ENCODE peak calls at places on chromosomes 2 and 18, in seven cellular contexts. P, X, Q, I, Z, U and M are unnamed samples.
A peak's percentile ranks its signal among the peaks of the same experiment; 100 is the strongest.

GRCh38 chr2:25123682-25124081 is 44.7 kb downstream of the POMC start:
- DNase-seq in P (no peak), X (no peak), Q (no peak), I (no peak), Z (no peak), U (no peak), M (no peak)

GRCh38 chr2:112150447-112150846 is 12.3 kb downstream of the FBLN7 start:
- DNase-seq in P (peak; percentile 75), X (no peak), Q (peak; percentile 96), I (peak; percentile 73), Z (no peak), U (peak; percentile 95), M (no peak)

GRCh38 chr2:215417400-215417951 is 18.4 kb downstream of the FN1 start:
- DNase-seq in P (peak; percentile 89), X (no peak), Q (no peak), I (no peak), Z (no peak), U (no peak), M (no peak)

GRCh38 chr2:96916156-96917007 is 46.5 kb upstream of the SEMA4C start:
- DNase-seq in P (no peak), X (peak; percentile 50), Q (peak; percentile 52), I (no peak), Z (no peak), U (no peak), M (no peak)

GRCh38 chr2:24352664-24353063 is 7.7 kb downstream of the ITSN2 start:
- DNase-seq in P (no peak), X (no peak), Q (no peak), I (no peak), Z (no peak), U (no peak), M (no peak)

GRCh38 chr18:3002766-3003165 is 10.2 kb downstream of the LPIN2 start:
- DNase-seq in P (no peak), X (no peak), Q (peak; percentile 93), I (no peak), Z (no peak), U (no peak), M (no peak)

GRCh38 chr2:16051046-16051489 is 110.7 kb downstream of the MYCN start:
- DNase-seq in P (no peak), X (no peak), Q (no peak), I (no peak), Z (no peak), U (no peak), M (no peak)

GRCh38 chr2:238107525-238108422 is 7.6 kb downstream of the ESPNL start:
- DNase-seq in P (no peak), X (peak; percentile 44), Q (peak; percentile 15), I (no peak), Z (no peak), U (no peak), M (no peak)

GRCh38 chr2:51734115-51734514 is 702.2 kb upstream of the NRXN1 start:
- DNase-seq in P (no peak), X (no peak), Q (no peak), I (peak; percentile 69), Z (no peak), U (peak; percentile 71), M (no peak)

GRCh38 chr2:172357442-172357841 is 69.9 kb upstream of the ITGA6 start:
- DNase-seq in P (no peak), X (no peak), Q (no peak), I (no peak), Z (no peak), U (no peak), M (no peak)

GRCh38 chr2:128321421-128321775 is 2.7 kb upstream of the HS6ST1 start:
- DNase-seq in P (no peak), X (peak; percentile 39), Q (no peak), I (peak; percentile 39), Z (no peak), U (no peak), M (no peak)

GRCh38 chr18:57833441-57834101 is 30.5 kb upstream of the ATP8B1 start:
- DNase-seq in P (peak; percentile 64), X (no peak), Q (peak; percentile 31), I (peak; percentile 28), Z (no peak), U (peak; percentile 57), M (no peak)

GRCh38 chr2:72159611-72160010 is 11.9 kb upstream of the CYP26B1 start:
- DNase-seq in P (no peak), X (no peak), Q (no peak), I (no peak), Z (no peak), U (no peak), M (no peak)

GRCh38 chr2:129642526-129643043 is 336.9 kb upstream of the RAB6C start:
- DNase-seq in P (no peak), X (no peak), Q (no peak), I (no peak), Z (no peak), U (no peak), M (no peak)

GRCh38 chr2:216532562-216532961 is 33.9 kb downstream of the RPL37A start:
- DNase-seq in P (no peak), X (no peak), Q (no peak), I (no peak), Z (no peak), U (no peak), M (no peak)

GRCh38 chr2:183105402-183106134 is 18.7 kb upstream of the NUP35 start:
- DNase-seq in P (peak; percentile 19), X (no peak), Q (no peak), I (peak; percentile 73), Z (no peak), U (peak; percentile 47), M (no peak)

GRCh38 chr2:168289880-168290279 is 42.5 kb upstream of the STK39 start:
- DNase-seq in P (no peak), X (no peak), Q (no peak), I (no peak), Z (no peak), U (no peak), M (no peak)

GRCh38 chr2:166125557-166125956 is 2.3 kb downstream of the SCN1A start:
- DNase-seq in P (no peak), X (no peak), Q (no peak), I (no peak), Z (no peak), U (no peak), M (no peak)

GRCh38 chr2:68709421-68709911 is 25.1 kb upstream of the ARHGAP25 start:
- DNase-seq in P (peak; percentile 71), X (peak; percentile 41), Q (no peak), I (peak; percentile 75), Z (no peak), U (peak; percentile 67), M (peak; percentile 38)

GRCh38 chr2:111238336-111238735 is 117.6 kb downstream of the BCL2L11 start:
- DNase-seq in P (no peak), X (no peak), Q (no peak), I (no peak), Z (no peak), U (no peak), M (no peak)

GRCh38 chr2:2007551-2008501 is 263.5 kb upstream of the PXDN start:
- DNase-seq in P (peak; percentile 97), X (peak; percentile 79), Q (no peak), I (no peak), Z (peak; percentile 53), U (no peak), M (no peak)

GRCh38 chr2:43226955-43227829 is 786 bp upstream of the ZFP36L2 start:
- DNase-seq in P (peak; percentile 93), X (peak; percentile 77), Q (peak; percentile 88), I (peak; percentile 93), Z (no peak), U (peak; percentile 68), M (peak; percentile 81)

GRCh38 chr2:142307086-142307485 is 176.3 kb upstream of the LRP1B start:
- DNase-seq in P (no peak), X (no peak), Q (no peak), I (no peak), Z (no peak), U (no peak), M (no peak)

GRCh38 chr2:108324531-108325256 is 36.0 kb downstream of the SULT1C2 start:
- DNase-seq in P (no peak), X (no peak), Q (no peak), I (peak; percentile 63), Z (no peak), U (peak; percentile 85), M (no peak)

GRCh38 chr18:41038071-41038470 is 917.0 kb upstream of the PIK3C3 start:
- DNase-seq in P (no peak), X (no peak), Q (no peak), I (peak; percentile 63), Z (no peak), U (peak; percentile 39), M (no peak)
- H2BK120ac ChIP-seq in P (no peak overlapping the region), X (no peak overlapping the region), Q (no peak overlapping the region), I (no peak overlapping the region), Z (no peak overlapping the region), U (no peak overlapping the region), M (no peak overlapping the region)

DNA sequence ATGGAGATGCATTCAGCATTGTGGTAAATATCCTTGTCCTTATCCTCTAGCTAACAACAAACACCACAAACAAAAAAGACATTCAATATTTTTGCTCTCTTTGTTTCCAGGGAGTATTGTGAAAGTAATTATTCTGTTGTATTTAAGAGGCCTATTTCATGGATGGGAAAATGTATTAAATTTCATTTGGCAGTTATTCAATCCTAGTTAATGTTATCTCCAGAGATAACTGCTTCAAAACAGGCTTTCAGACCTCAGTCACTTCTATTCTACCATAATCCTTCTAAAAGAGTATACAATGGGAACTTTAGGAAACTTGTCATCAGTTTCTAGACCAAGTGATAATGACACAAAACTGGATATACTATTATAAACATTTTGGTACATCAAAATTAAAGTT is 280.5 kb upstream of the CCDC68 start:
- DNase-seq in P (no peak), X (no peak), Q (no peak), I (no peak), Z (no peak), U (no peak), M (no peak)
- H3K4ac ChIP-seq in P (no peak overlapping the region), X (no peak overlapping the region), Q (no peak overlapping the region), I (no peak overlapping the region), Z (no peak overlapping the region), U (no peak overlapping the region), M (no peak overlapping the region)

GRCh38 chr2:65186872-65187851 is 40.5 kb upstream of the ACTR2 start:
- DNase-seq in P (peak; percentile 89), X (peak; percentile 83), Q (peak; percentile 84), I (peak; percentile 80), Z (peak; percentile 54), U (peak; percentile 75), M (peak; percentile 68)
- H3K4me2 ChIP-seq in P (no peak overlapping the region), X (no peak overlapping the region), Q (no peak overlapping the region), I (no peak overlapping the region), Z (no peak overlapping the region), U (peak overlapping the region; percentile 84), M (no peak overlapping the region)

GRCh38 chr2:19611491-19612332 is 253.3 kb upstream of the OSR1 start:
- DNase-seq in P (no peak), X (no peak), Q (no peak), I (peak; percentile 97), Z (no peak), U (peak; percentile 98), M (no peak)

GRCh38 chr2:19609266-19609665 is 250.8 kb upstream of the OSR1 start:
- DNase-seq in P (no peak), X (no peak), Q (no peak), I (peak; percentile 32), Z (no peak), U (peak; percentile 13), M (no peak)

GRCh38 chr2:19607931-19608762 is 249.7 kb upstream of the OSR1 start:
- DNase-seq in P (peak; percentile 29), X (no peak), Q (no peak), I (peak; percentile 94), Z (no peak), U (peak; percentile 93), M (no peak)

DNA sequence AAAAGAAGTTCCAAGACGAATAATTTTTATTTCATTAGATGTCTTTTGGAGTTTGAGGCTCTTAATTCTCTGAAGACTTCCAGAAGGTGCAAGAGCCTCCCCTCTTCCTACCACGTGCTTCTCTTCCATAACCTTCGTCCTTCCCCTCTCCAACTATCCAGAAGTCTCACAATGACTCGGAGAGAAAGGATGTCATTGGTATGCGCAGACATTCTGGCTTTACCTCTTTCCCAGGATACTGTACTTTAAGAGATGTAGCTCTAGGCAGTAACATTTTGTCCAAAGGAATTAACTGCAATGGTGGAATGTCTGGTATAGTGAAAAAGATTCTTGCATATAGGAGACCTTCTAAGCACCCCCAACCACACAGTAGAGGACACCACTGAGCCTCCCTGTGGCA is 249.0 kb upstream of the OSR1 start:
- DNase-seq in P (no peak), X (no peak), Q (no peak), I (no peak), Z (no peak), U (peak; percentile 63), M (no peak)
- H2BK120ac ChIP-seq in P (no peak overlapping the region), X (no peak overlapping the region), Q (no peak overlapping the region), I (peak overlapping the region; percentile 12), Z (no peak overlapping the region), U (peak overlapping the region; percentile 69), M (no peak overlapping the region)